ENCODE peak calls at places on chromosomes 4 and X, in six cellular contexts. M is WTC11, L is H1, D is endothelial cell of umbilical vein, S is HepG2, E is K562. T is an unnamed sample.

GRCh38 chrX:118181030-118181429 is 64.4 kb upstream of the KLHL13 start:
- DNase-seq in M (no peak), E (no peak), D (peak; percentile 79), S (no peak), L (no peak), T (no peak)

GRCh38 chr4:142551513-142552280 is 294.4 kb downstream of the INPP4B start:
- DNase-seq in L (no peak), D (no peak), S (no peak), E (no peak), M (no peak), T (no peak)

GRCh38 chr4:52954771-52955170 is 92.7 kb downstream of the RASL11B start:
- DNase-seq in M (no peak), S (no peak), D (no peak), L (no peak), E (peak; percentile 12), T (no peak)

GRCh38 chr4:8601556-8601955 is 9.0 kb downstream of the CPZ start:
- DNase-seq in L (no peak), E (no peak), D (no peak), M (no peak), S (no peak), T (no peak)

GRCh38 chr4:176270669-176271068 is 1.6 kb upstream of the ASB5 start:
- DNase-seq in M (no peak), E (no peak), S (peak; percentile 20), L (no peak), D (peak; percentile 43), T (peak; percentile 73)

GRCh38 chrX:102934624-102935023 is 2.4 kb upstream of the RAB40AL start:
- DNase-seq in M (peak; percentile 36), D (peak; percentile 18), E (peak; percentile 18), L (peak; percentile 48), S (peak; percentile 3), T (peak; percentile 3)

GRCh38 chrX:83101961-83102360 is 406.1 kb upstream of the POU3F4 start:
- DNase-seq in S (no peak), D (no peak), E (no peak), L (no peak), M (no peak), T (no peak)

GRCh38 chrX:14694631-14695030 is 165.3 kb downstream of the GLRA2 start:
- DNase-seq in S (no peak), E (no peak), M (no peak), L (no peak), D (no peak), T (no peak)

GRCh38 chrX:42751573-42751972 is 26.4 kb downstream of the PPP1R2C start:
- DNase-seq in D (no peak), L (no peak), E (no peak), S (no peak), M (no peak), T (no peak)

GRCh38 chr4:114601304-114602052 is 2.9 kb downstream of the UGT8 start:
- DNase-seq in S (no peak), D (no peak), E (no peak), L (no peak), M (no peak), T (no peak)

GRCh38 chr4:177051473-177052060 is 258.1 kb upstream of the NEIL3 start:
- DNase-seq in L (peak; percentile 49), S (peak; percentile 20), E (peak; percentile 5), M (peak; percentile 37), D (peak; percentile 40), T (peak; percentile 3)

GRCh38 chr4:53705151-53705764 is 114.0 kb upstream of the LNX1 start:
- DNase-seq in S (no peak), M (no peak), L (no peak), D (no peak), E (no peak), T (no peak)

GRCh38 chr4:118972167-118972566 is 83.5 kb downstream of the SYNPO2 start:
- DNase-seq in L (no peak), S (no peak), E (no peak), D (no peak), M (no peak), T (no peak)

GRCh38 chr4:107740950-107741701 is 21.1 kb upstream of the PAPSS1 start:
- DNase-seq in S (no peak), L (no peak), D (peak; percentile 81), M (no peak), E (no peak), T (no peak)

GRCh38 chr4:5773271-5773555 is 62.2 kb downstream of the EVC start:
- DNase-seq in S (no peak), E (no peak), M (no peak), L (peak; percentile 43), D (no peak), T (no peak)

GRCh38 chr4:39998659-39999345 is 21.1 kb upstream of the PDS5A start:
- DNase-seq in E (no peak), D (no peak), M (no peak), L (no peak), S (no peak), T (no peak)

GRCh38 chr4:142452132-142452855 is 393.8 kb downstream of the INPP4B start:
- DNase-seq in M (no peak), D (no peak), L (no peak), S (no peak), E (no peak), T (no peak)

GRCh38 chr4:181536753-181537434 is 706.3 kb upstream of the TENM3 start:
- DNase-seq in D (no peak), M (no peak), E (no peak), L (no peak), S (no peak), T (no peak)

GRCh38 chrX:110401142-110401541 is 42.5 kb downstream of the RTL9 start:
- DNase-seq in S (no peak), D (no peak), M (no peak), L (no peak), E (peak; percentile 44), T (no peak)

GRCh38 chr4:16897991-16898827 is at the start of gene LDB2:
- DNase-seq in D (peak; percentile 88), M (peak; percentile 74), S (no peak), L (peak; percentile 64), E (no peak), T (no peak)

GRCh38 chr4:30979402-30979801 is 259.2 kb downstream of the PCDH7 start:
- DNase-seq in D (no peak), E (no peak), L (no peak), S (no peak), M (no peak), T (no peak)

GRCh38 chrX:150352581-150352980 is 10.5 kb upstream of the MAMLD1 start:
- DNase-seq in L (no peak), M (no peak), S (no peak), E (no peak), D (no peak), T (no peak)

GRCh38 chr4:4647041-4647440 is 105.2 kb upstream of the STX18 start:
- DNase-seq in M (no peak), S (no peak), L (no peak), E (no peak), D (no peak), T (no peak)

GRCh38 chrX:149871940-149872339 is 9.0 kb upstream of the MAGEA8 start:
- DNase-seq in D (peak; percentile 1), L (peak; percentile 58), E (peak; percentile 59), S (peak; percentile 10), M (peak; percentile 62), T (no peak)

GRCh38 chrX:140343226-140343873 is 161.5 kb downstream of the SOX3 start:
- DNase-seq in D (no peak), E (no peak), M (no peak), L (no peak), S (no peak), T (no peak)

GRCh38 chrX:140346711-140347110 is 158.2 kb downstream of the SOX3 start:
- DNase-seq in E (no peak), S (no peak), M (no peak), D (no peak), L (no peak), T (no peak)

GRCh38 chrX:140337263-140337662 is 167.6 kb downstream of the SOX3 start:
- DNase-seq in D (no peak), L (no peak), S (no peak), E (no peak), M (no peak), T (no peak)

DNA sequence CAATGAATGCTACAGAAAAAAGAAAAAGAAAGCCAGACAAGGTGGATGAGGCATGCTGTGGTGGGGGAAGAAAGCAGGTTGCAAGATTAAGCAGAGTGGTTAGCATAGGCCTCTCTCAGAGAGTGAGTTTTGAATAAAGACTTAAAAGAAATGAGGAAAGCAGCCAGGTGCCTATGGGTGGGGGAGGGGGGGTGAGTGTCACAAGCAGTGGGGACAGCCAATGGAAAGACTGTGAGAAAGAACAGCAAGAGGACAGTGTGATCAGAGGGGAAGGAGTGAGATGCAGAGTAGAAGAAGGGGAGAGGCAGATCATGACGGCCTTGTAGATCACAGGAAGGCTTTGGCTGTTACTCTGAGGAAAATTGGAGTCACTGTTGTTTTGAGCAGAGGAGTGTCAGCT is 162.5 kb downstream of the SOX3 start:
- DNase-seq in S (no peak), L (no peak), E (no peak), D (no peak), M (no peak), T (no peak)
- TF ChIP-seq JUN in S (no peak), L (no peak), E (no peak), D (no peak), M (no peak), T (no peak)

DNA sequence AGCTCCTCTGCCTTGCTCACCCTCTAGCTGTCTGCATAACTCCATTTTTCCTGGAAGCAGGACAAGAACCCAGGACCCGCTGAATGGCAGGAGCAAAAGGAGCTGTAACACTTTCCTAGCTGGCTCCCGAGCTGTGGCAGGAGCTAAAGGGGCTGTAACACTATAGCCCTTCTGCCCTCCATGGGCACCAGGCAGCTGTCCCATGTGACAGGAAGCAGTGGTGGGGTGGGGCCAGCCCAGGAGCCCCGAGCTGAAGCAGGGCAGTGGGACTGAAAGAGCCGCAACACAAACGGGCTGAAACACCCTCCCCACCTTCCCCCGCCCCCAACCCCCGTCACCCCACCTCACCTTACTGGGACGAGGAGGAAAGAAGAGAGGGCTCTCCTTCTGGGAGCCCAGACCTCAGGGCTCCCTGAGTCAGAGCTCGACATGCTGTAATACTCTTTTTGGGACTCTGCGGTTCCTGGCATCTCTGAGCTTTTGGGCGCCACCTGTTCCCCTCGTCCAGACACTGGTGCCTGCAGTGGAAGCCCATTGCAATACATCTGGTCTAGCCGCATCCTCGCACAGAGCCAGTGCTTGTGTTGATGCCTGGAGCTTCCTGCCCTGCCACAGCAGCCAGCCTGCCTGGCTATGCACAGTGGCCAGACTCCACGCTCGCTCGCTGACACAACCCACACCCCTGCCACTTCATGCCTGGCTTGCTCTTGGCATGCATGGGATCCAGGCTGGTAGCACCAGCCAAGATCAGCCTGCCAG is 39.4 kb downstream of the PPM1K start:
- DNase-seq in D (no peak), S (no peak), L (peak; percentile 42), E (no peak), M (no peak), T (no peak)
- TF ChIP-seq JUN in D (no peak), S (no peak), L (no peak), E (no peak), M (no peak), T (no peak)

DNA sequence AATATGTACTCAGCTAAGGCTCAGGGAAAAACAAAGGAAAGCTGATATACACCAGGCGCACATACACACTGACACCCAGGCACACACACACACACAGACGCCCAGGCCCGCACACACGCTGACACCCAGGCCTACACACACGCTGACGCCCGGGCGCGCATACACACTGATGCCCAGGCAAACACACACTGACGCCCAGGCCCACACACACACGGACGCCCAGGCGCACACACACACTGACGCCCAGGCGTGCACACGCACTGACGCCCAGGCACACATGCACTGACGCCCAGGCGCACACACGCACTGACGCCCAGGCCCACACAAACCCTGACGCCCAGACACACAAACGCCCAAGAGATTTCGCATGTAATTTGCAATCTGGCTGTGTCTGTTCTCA is 632.6 kb upstream of the ZFP42 start:
- DNase-seq in S (no peak), E (no peak), M (no peak), D (no peak), L (no peak), T (no peak)
- TF ChIP-seq JUN in S (no peak), E (no peak), M (peak; percentile 20), D (no peak), L (no peak), T (no peak)

GRCh38 chr4:86117781-86118302 is 242.0 kb downstream of the MAPK10 start:
- DNase-seq in L (no peak), E (no peak), M (no peak), S (no peak), D (no peak), T (no peak)
- TF ChIP-seq JUN in L (no peak), E (no peak), M (no peak), S (no peak), D (no peak), T (no peak)

T was measured in A549.